ENCODE peak calls at places on chromosomes 1 and 21, in nine cellular contexts. One of them, this sample, is unnamed.

GRCh38 chr1:10882069-10882468 is 85.6 kb upstream of the CASZ1 start:
- DNase-seq in fibroblast of pulmonary artery: no peak
- DNase-seq in epithelial cell of esophagus: no peak
- DNase-seq in lower lobe of right lung: no peak
- DNase-seq in cardiac muscle cell: no peak
- DNase-seq in AG04450: no peak
- DNase-seq in dorsolateral prefrontal cortex: no peak
- DNase-seq in HCT116: no peak
- DNase-seq in Panc1: no peak
- DNase-seq in this sample: no peak

GRCh38 chr1:20281801-20282200 is 8.9 kb upstream of the VWA5B1 start:
- DNase-seq in Panc1: no peak
- DNase-seq in fibroblast of pulmonary artery: peak
- DNase-seq in AG04450: no peak
- DNase-seq in lower lobe of right lung: no peak
- DNase-seq in HCT116: no peak
- DNase-seq in cardiac muscle cell: no peak
- DNase-seq in epithelial cell of esophagus: peak
- DNase-seq in dorsolateral prefrontal cortex: no peak
- DNase-seq in this sample: no peak

GRCh38 chr21:17726047-17726446 is 93.1 kb downstream of the C21orf91 start:
- DNase-seq in fibroblast of pulmonary artery: peak
- DNase-seq in epithelial cell of esophagus: peak
- DNase-seq in Panc1: no peak
- DNase-seq in HCT116: peak
- DNase-seq in cardiac muscle cell: no peak
- DNase-seq in lower lobe of right lung: no peak
- DNase-seq in AG04450: no peak
- DNase-seq in dorsolateral prefrontal cortex: no peak
- DNase-seq in this sample: no peak

GRCh38 chr21:31425158-31425557 is 81.1 kb upstream of the TIAM1 start:
- DNase-seq in Panc1: no peak
- DNase-seq in AG04450: no peak
- DNase-seq in HCT116: no peak
- DNase-seq in dorsolateral prefrontal cortex: no peak
- DNase-seq in epithelial cell of esophagus: no peak
- DNase-seq in lower lobe of right lung: no peak
- DNase-seq in fibroblast of pulmonary artery: no peak
- DNase-seq in cardiac muscle cell: no peak
- DNase-seq in this sample: no peak

GRCh38 chr1:21238141-21238800 is 52.0 kb downstream of the ECE1 start:
- DNase-seq in Panc1: no peak
- DNase-seq in lower lobe of right lung: no peak
- DNase-seq in AG04450: no peak
- DNase-seq in HCT116: no peak
- DNase-seq in dorsolateral prefrontal cortex: no peak
- DNase-seq in fibroblast of pulmonary artery: no peak
- DNase-seq in epithelial cell of esophagus: peak
- DNase-seq in cardiac muscle cell: no peak
- DNase-seq in this sample: no peak

GRCh38 chr1:207659545-207660148 is 14.7 kb downstream of the CR1L start:
- DNase-seq in AG04450: no peak
- DNase-seq in epithelial cell of esophagus: peak
- DNase-seq in Panc1: no peak
- DNase-seq in lower lobe of right lung: no peak
- DNase-seq in fibroblast of pulmonary artery: no peak
- DNase-seq in dorsolateral prefrontal cortex: no peak
- DNase-seq in HCT116: no peak
- DNase-seq in cardiac muscle cell: no peak
- DNase-seq in this sample: no peak

GRCh38 chr1:61444277-61444676 is 280.7 kb downstream of the TM2D1 start:
- DNase-seq in dorsolateral prefrontal cortex: no peak
- DNase-seq in cardiac muscle cell: peak
- DNase-seq in Panc1: no peak
- DNase-seq in lower lobe of right lung: no peak
- DNase-seq in AG04450: no peak
- DNase-seq in HCT116: no peak
- DNase-seq in fibroblast of pulmonary artery: no peak
- DNase-seq in epithelial cell of esophagus: no peak
- DNase-seq in this sample: no peak

GRCh38 chr21:30996728-30997127 is 41.5 kb downstream of the KRTAP19-8 start:
- DNase-seq in HCT116: no peak
- DNase-seq in cardiac muscle cell: no peak
- DNase-seq in epithelial cell of esophagus: no peak
- DNase-seq in fibroblast of pulmonary artery: no peak
- DNase-seq in Panc1: no peak
- DNase-seq in lower lobe of right lung: no peak
- DNase-seq in AG04450: no peak
- DNase-seq in dorsolateral prefrontal cortex: no peak
- DNase-seq in this sample: no peak

GRCh38 chr1:213987422-213987875 is 324 bp upstream of the PROX1 start:
- DNase-seq in cardiac muscle cell: no peak
- DNase-seq in lower lobe of right lung: no peak
- DNase-seq in HCT116: no peak
- DNase-seq in fibroblast of pulmonary artery: no peak
- DNase-seq in Panc1: no peak
- DNase-seq in dorsolateral prefrontal cortex: no peak
- DNase-seq in epithelial cell of esophagus: no peak
- DNase-seq in AG04450: no peak
- DNase-seq in this sample: no peak

GRCh38 chr1:37620707-37621106 is 14.0 kb downstream of the RSPO1 start:
- DNase-seq in lower lobe of right lung: no peak
- DNase-seq in Panc1: no peak
- DNase-seq in fibroblast of pulmonary artery: no peak
- DNase-seq in cardiac muscle cell: no peak
- DNase-seq in epithelial cell of esophagus: peak
- DNase-seq in HCT116: no peak
- DNase-seq in dorsolateral prefrontal cortex: no peak
- DNase-seq in AG04450: no peak
- DNase-seq in this sample: no peak

GRCh38 chr1:246533371-246533905 is 26.4 kb upstream of the SMYD3 start:
- DNase-seq in AG04450: no peak
- DNase-seq in Panc1: no peak
- DNase-seq in HCT116: no peak
- DNase-seq in fibroblast of pulmonary artery: no peak
- DNase-seq in lower lobe of right lung: no peak
- DNase-seq in dorsolateral prefrontal cortex: no peak
- DNase-seq in cardiac muscle cell: no peak
- DNase-seq in epithelial cell of esophagus: no peak
- DNase-seq in this sample: no peak

GRCh38 chr1:27596261-27596660 is 7.7 kb downstream of the AHDC1 start:
- DNase-seq in lower lobe of right lung: no peak
- DNase-seq in fibroblast of pulmonary artery: no peak
- DNase-seq in dorsolateral prefrontal cortex: no peak
- DNase-seq in epithelial cell of esophagus: no peak
- DNase-seq in HCT116: no peak
- DNase-seq in cardiac muscle cell: no peak
- DNase-seq in AG04450: no peak
- DNase-seq in Panc1: no peak
- DNase-seq in this sample: no peak

GRCh38 chr1:171137580-171137979 is 46.9 kb downstream of the FMO3 start:
- DNase-seq in cardiac muscle cell: peak
- DNase-seq in epithelial cell of esophagus: no peak
- DNase-seq in HCT116: no peak
- DNase-seq in AG04450: no peak
- DNase-seq in lower lobe of right lung: no peak
- DNase-seq in Panc1: no peak
- DNase-seq in fibroblast of pulmonary artery: peak
- DNase-seq in dorsolateral prefrontal cortex: no peak
- DNase-seq in this sample: no peak

GRCh38 chr21:46455575-46456385 is 2.9 kb upstream of the DIP2A start:
- DNase-seq in dorsolateral prefrontal cortex: peak
- DNase-seq in HCT116: peak
- DNase-seq in cardiac muscle cell: peak
- DNase-seq in lower lobe of right lung: no peak
- DNase-seq in fibroblast of pulmonary artery: peak
- DNase-seq in Panc1: no peak
- DNase-seq in epithelial cell of esophagus: peak
- DNase-seq in AG04450: no peak
- DNase-seq in this sample: peak

GRCh38 chr1:29575277-29575676 is 339.0 kb downstream of the PTPRU start:
- DNase-seq in lower lobe of right lung: no peak
- DNase-seq in cardiac muscle cell: no peak
- DNase-seq in Panc1: no peak
- DNase-seq in fibroblast of pulmonary artery: no peak
- DNase-seq in dorsolateral prefrontal cortex: no peak
- DNase-seq in HCT116: no peak
- DNase-seq in epithelial cell of esophagus: peak
- DNase-seq in AG04450: no peak
- DNase-seq in this sample: no peak

GRCh38 chr1:15352122-15352957 is 57.3 kb upstream of the EFHD2 start:
- DNase-seq in AG04450: no peak
- DNase-seq in fibroblast of pulmonary artery: peak
- DNase-seq in cardiac muscle cell: peak
- DNase-seq in HCT116: peak
- DNase-seq in lower lobe of right lung: no peak
- DNase-seq in Panc1: peak
- DNase-seq in epithelial cell of esophagus: peak
- DNase-seq in dorsolateral prefrontal cortex: no peak
- DNase-seq in this sample: no peak

DNA sequence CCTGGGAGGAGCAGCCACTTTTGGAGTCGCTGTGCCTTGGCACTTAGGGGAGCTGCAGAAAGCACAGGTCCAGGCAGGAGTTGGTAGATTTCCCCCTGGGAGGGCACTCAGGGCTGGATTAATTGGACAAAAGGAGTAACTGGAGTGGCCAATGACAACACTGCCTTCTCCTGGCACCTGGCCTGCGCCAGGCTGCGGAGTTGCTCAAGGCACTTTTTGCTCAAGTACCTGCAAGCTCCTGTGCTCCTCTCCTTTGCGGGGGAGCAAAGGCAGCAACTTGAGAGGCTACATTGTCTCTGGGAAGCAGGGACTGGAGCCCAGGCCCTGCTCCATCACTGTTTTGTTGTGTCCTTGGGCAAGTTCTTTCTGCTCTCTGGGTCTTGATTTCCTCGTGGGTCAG is 18.2 kb upstream of the GRHL3 start:
- DNase-seq in fibroblast of pulmonary artery: no peak
- DNase-seq in cardiac muscle cell: no peak
- DNase-seq in lower lobe of right lung: peak
- DNase-seq in AG04450: no peak
- DNase-seq in dorsolateral prefrontal cortex: no peak
- DNase-seq in epithelial cell of esophagus: peak
- DNase-seq in Panc1: no peak
- DNase-seq in HCT116: no peak
- DNase-seq in this sample: no peak
- TF ChIP-seq CTCF in fibroblast of pulmonary artery: no peak
- TF ChIP-seq CTCF in cardiac muscle cell: no peak
- TF ChIP-seq CTCF in lower lobe of right lung: no peak
- TF ChIP-seq CTCF in AG04450: no peak
- TF ChIP-seq CTCF in dorsolateral prefrontal cortex: no peak
- TF ChIP-seq CTCF in epithelial cell of esophagus: no peak
- TF ChIP-seq CTCF in Panc1: no peak
- TF ChIP-seq CTCF in HCT116: no peak
- TF ChIP-seq CTCF in this sample: no peak

GRCh38 chr1:44808938-44809917 is 905 bp downstream of the BTBD19 start:
- DNase-seq in fibroblast of pulmonary artery: peak
- DNase-seq in dorsolateral prefrontal cortex: peak
- DNase-seq in AG04450: no peak
- DNase-seq in Panc1: no peak
- DNase-seq in HCT116: no peak
- DNase-seq in lower lobe of right lung: peak
- DNase-seq in cardiac muscle cell: peak
- DNase-seq in epithelial cell of esophagus: no peak
- DNase-seq in this sample: no peak
- H3K4me3 ChIP-seq in fibroblast of pulmonary artery: peak
- H3K4me3 ChIP-seq in dorsolateral prefrontal cortex: peak
- H3K4me3 ChIP-seq in AG04450: peak
- H3K4me3 ChIP-seq in Panc1: no peak
- H3K4me3 ChIP-seq in HCT116: peak
- H3K4me3 ChIP-seq in lower lobe of right lung: peak
- H3K4me3 ChIP-seq in cardiac muscle cell: no peak
- H3K4me3 ChIP-seq in epithelial cell of esophagus: no peak
- H3K4me3 ChIP-seq in this sample: peak

GRCh38 chr1:154181944-154182341 is 10.0 kb downstream of the TPM3 start:
- DNase-seq in Panc1: no peak
- DNase-seq in epithelial cell of esophagus: no peak
- DNase-seq in cardiac muscle cell: no peak
- DNase-seq in AG04450: no peak
- DNase-seq in dorsolateral prefrontal cortex: no peak
- DNase-seq in HCT116: no peak
- DNase-seq in lower lobe of right lung: no peak
- DNase-seq in fibroblast of pulmonary artery: no peak
- DNase-seq in this sample: no peak

GRCh38 chr1:154183045-154183968 is 8.6 kb downstream of the TPM3 start:
- DNase-seq in epithelial cell of esophagus: peak
- DNase-seq in fibroblast of pulmonary artery: peak
- DNase-seq in dorsolateral prefrontal cortex: peak
- DNase-seq in HCT116: peak
- DNase-seq in cardiac muscle cell: peak
- DNase-seq in lower lobe of right lung: peak
- DNase-seq in AG04450: peak
- DNase-seq in Panc1: peak
- DNase-seq in this sample: peak

GRCh38 chr1:154182342-154183044 is 9.4 kb downstream of the TPM3 start:
- DNase-seq in HCT116: peak
- DNase-seq in epithelial cell of esophagus: peak
- DNase-seq in lower lobe of right lung: peak
- DNase-seq in Panc1: no peak
- DNase-seq in AG04450: peak
- DNase-seq in fibroblast of pulmonary artery: peak
- DNase-seq in cardiac muscle cell: peak
- DNase-seq in dorsolateral prefrontal cortex: peak
- DNase-seq in this sample: peak

GRCh38 chr1:154186852-154187501 is 4.9 kb downstream of the TPM3 start:
- DNase-seq in dorsolateral prefrontal cortex: no peak
- DNase-seq in HCT116: no peak
- DNase-seq in epithelial cell of esophagus: no peak
- DNase-seq in AG04450: no peak
- DNase-seq in Panc1: no peak
- DNase-seq in fibroblast of pulmonary artery: no peak
- DNase-seq in lower lobe of right lung: no peak
- DNase-seq in cardiac muscle cell: no peak
- DNase-seq in this sample: no peak

GRCh38 chr1:154186177-154186576 is 5.7 kb downstream of the TPM3 start:
- DNase-seq in cardiac muscle cell: peak
- DNase-seq in epithelial cell of esophagus: peak
- DNase-seq in fibroblast of pulmonary artery: peak
- DNase-seq in dorsolateral prefrontal cortex: no peak
- DNase-seq in Panc1: no peak
- DNase-seq in AG04450: no peak
- DNase-seq in lower lobe of right lung: peak
- DNase-seq in HCT116: peak
- DNase-seq in this sample: no peak
- TF ChIP-seq CTCF in cardiac muscle cell: peak
- TF ChIP-seq CTCF in epithelial cell of esophagus: peak
- TF ChIP-seq CTCF in fibroblast of pulmonary artery: peak
- TF ChIP-seq CTCF in dorsolateral prefrontal cortex: no peak
- TF ChIP-seq CTCF in Panc1: peak
- TF ChIP-seq CTCF in AG04450: peak
- TF ChIP-seq CTCF in lower lobe of right lung: peak
- TF ChIP-seq CTCF in HCT116: peak
- TF ChIP-seq CTCF in this sample: no peak

DNA sequence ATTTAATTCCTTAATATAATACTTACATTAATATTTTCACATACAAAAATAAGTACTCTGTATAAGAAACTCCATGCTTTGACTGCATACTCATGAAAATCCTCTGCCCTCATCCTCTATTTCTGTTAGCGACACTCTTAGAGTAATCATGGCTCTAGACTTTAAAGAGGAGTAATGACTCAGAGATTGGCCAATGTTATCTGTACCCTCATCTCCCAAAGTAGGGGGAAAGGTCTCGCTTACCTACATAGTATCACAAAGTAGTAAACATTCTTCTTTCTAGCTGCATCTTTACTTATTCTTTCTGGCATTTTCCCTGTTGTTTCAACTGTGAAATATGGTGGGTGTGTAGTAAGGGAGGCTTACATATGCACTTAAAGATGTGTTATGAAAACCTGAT is 29.8 kb upstream of the SPAG17 start:
- DNase-seq in Panc1: no peak
- DNase-seq in HCT116: no peak
- DNase-seq in AG04450: no peak
- DNase-seq in dorsolateral prefrontal cortex: no peak
- DNase-seq in lower lobe of right lung: no peak
- DNase-seq in fibroblast of pulmonary artery: no peak
- DNase-seq in epithelial cell of esophagus: no peak
- DNase-seq in cardiac muscle cell: no peak
- DNase-seq in this sample: no peak
- H3K4me3 ChIP-seq in Panc1: no peak
- H3K4me3 ChIP-seq in HCT116: no peak
- H3K4me3 ChIP-seq in AG04450: no peak
- H3K4me3 ChIP-seq in dorsolateral prefrontal cortex: no peak
- H3K4me3 ChIP-seq in lower lobe of right lung: no peak
- H3K4me3 ChIP-seq in fibroblast of pulmonary artery: no peak
- H3K4me3 ChIP-seq in epithelial cell of esophagus: no peak
- H3K4me3 ChIP-seq in cardiac muscle cell: no peak
- H3K4me3 ChIP-seq in this sample: no peak